ENCODE peak calls at places on chromosomes 7 and 10, in nine cellular contexts. Y is MCF 10A; U is foreskin fibroblast; L is BJ; G is heart left ventricle; H is activated naive CD4-positive, alpha-beta T cell treated with anti-CD3 and anti-CD28 coated beads for 36 hours; E is thyroid gland; C is activated T-helper 1 cell treated with anti-CD3 and anti-CD28 coated beads, Interleukin-12 subunit alpha, Interleukin-12 subunit beta, Interleukin-2, Interleukin-4 antibody, amounts not matched to agents 30 ng/mL and 10 ng/mL and 1 ng/mL, durations not matched to agents 14 hours and 24 hours and 36 hours; J is left colon. P is an unnamed sample.
A peak's percentile ranks its signal among the peaks of the same experiment; 100 is the strongest.

GRCh38 chr10:102951316-102951715 is 33.2 kb downstream of the CNNM2 start:
- DNase-seq in Y (no peak), U (no peak), L (no peak), G (no peak), H (no peak), E (no peak), C (no peak), J (no peak), P (no peak)

GRCh38 chr7:17680026-17680425 is 260.3 kb downstream of the SNX13 start:
- DNase-seq in Y (peak; percentile 94), U (peak; percentile 90), L (peak; percentile 80), G (no peak), H (no peak), E (peak; percentile 53), C (no peak), J (peak; percentile 36), P (no peak)

GRCh38 chr7:40047661-40048060 is 86.8 kb downstream of the MPLKIP start:
- DNase-seq in Y (peak; percentile 8), U (no peak), L (no peak), G (no peak), H (no peak), E (no peak), C (no peak), J (no peak), P (no peak)

GRCh38 chr7:148501707-148502139 is 88.8 kb upstream of the C7orf33 start:
- DNase-seq in Y (no peak), U (peak; percentile 5), L (no peak), G (no peak), H (no peak), E (peak; percentile 22), C (no peak), J (peak; percentile 50), P (no peak)

GRCh38 chr10:25556457-25556856 is 377.6 kb upstream of the MYO3A start:
- DNase-seq in Y (peak; percentile 63), U (no peak), L (no peak), G (no peak), H (no peak), E (peak; percentile 6), C (no peak), J (no peak), P (peak; percentile 8)

GRCh38 chr10:132859084-132859855 is 73.3 kb upstream of the NKX6-2 start:
- DNase-seq in Y (no peak), U (no peak), L (no peak), G (no peak), H (peak; percentile 0), E (no peak), C (no peak), J (no peak), P (no peak)

GRCh38 chr7:139808846-139809442 is 20.1 kb upstream of the TBXAS1 start:
- DNase-seq in Y (no peak), U (no peak), L (no peak), G (no peak), H (no peak), E (no peak), C (no peak), J (no peak), P (no peak)

GRCh38 chr7:98467570-98468312 is 66.9 kb upstream of the BAIAP2L1 start:
- DNase-seq in Y (no peak), U (no peak), L (no peak), G (no peak), H (no peak), E (no peak), C (no peak), J (no peak), P (no peak)

GRCh38 chr10:71816931-71817631 is 34.0 kb downstream of the PSAP start:
- DNase-seq in Y (no peak), U (no peak), L (no peak), G (no peak), H (no peak), E (no peak), C (no peak), J (no peak), P (no peak)

GRCh38 chr10:124213471-124213870 is 120.1 kb upstream of the CHST15 start:
- DNase-seq in Y (no peak), U (peak; percentile 4), L (peak; percentile 36), G (no peak), H (no peak), E (no peak), C (no peak), J (no peak), P (no peak)

GRCh38 chr10:125634606-125635005 is 48.4 kb downstream of the TEX36 start:
- DNase-seq in Y (no peak), U (no peak), L (no peak), G (no peak), H (no peak), E (no peak), C (no peak), J (no peak), P (no peak)

GRCh38 chr7:138750473-138750872 is 47.3 kb upstream of the TMEM213 start:
- DNase-seq in Y (no peak), U (no peak), L (no peak), G (no peak), H (no peak), E (no peak), C (no peak), J (no peak), P (no peak)

GRCh38 chr10:98414932-98415709 is at the start of gene PYROXD2:
- DNase-seq in Y (peak; percentile 81), U (peak; percentile 92), L (peak; percentile 65), G (peak; percentile 96), H (peak; percentile 72), E (peak; percentile 95), C (peak; percentile 17), J (peak; percentile 95), P (peak; percentile 73)

GRCh38 chr10:95214793-95215192 is 20.8 kb downstream of the ACSM6 start:
- DNase-seq in Y (peak; percentile 43), U (no peak), L (no peak), G (no peak), H (no peak), E (peak; percentile 14), C (no peak), J (no peak), P (no peak)

GRCh38 chr7:73605601-73606220 is 18.6 kb downstream of the MLXIPL start:
- DNase-seq in Y (no peak), U (no peak), L (no peak), G (no peak), H (no peak), E (no peak), C (no peak), J (no peak), P (no peak)

GRCh38 chr7:133770863-133771492 is 356.2 kb upstream of the LRGUK start:
- DNase-seq in Y (peak; percentile 43), U (peak; percentile 48), L (no peak), G (no peak), H (no peak), E (no peak), C (no peak), J (no peak), P (no peak)

GRCh38 chr10:16975188-16975587 is 154.4 kb downstream of the CUBN start:
- DNase-seq in Y (no peak), U (no peak), L (no peak), G (no peak), H (no peak), E (no peak), C (no peak), J (no peak), P (no peak)